ENCODE peak calls at places on chromosomes 11 and 22, in five cellular contexts. K is MCF 10A; Z is stimulated activated CD8-positive, alpha-beta memory T cell treated with anti-CD3 and anti-CD28 coated beads, Interleukin-15, amount 100 ng/mL, for 24 hours; I is activated B cell treated with CpG ODN at 0.5 μM for 24 hours; Q is NCI-H345. A is an unnamed sample.

GRCh38 chr11:46537851-46538295 is 56.0 kb downstream of the AMBRA1 start:
- DNase-seq in K (peak), Z (no peak), I (no peak), Q (peak), A (peak)

GRCh38 chr11:36105743-36106581 is 162.1 kb downstream of the LDLRAD3 start:
- DNase-seq in K (no peak), Z (no peak), I (no peak), Q (no peak), A (peak)

GRCh38 chr11:17719028-17719939 is at the start of gene MYOD1:
- DNase-seq in K (no peak), Z (no peak), I (no peak), Q (peak), A (no peak)

GRCh38 chr11:63564056-63564784 is 1.0 kb upstream of the PLAAT2 start:
- DNase-seq in K (no peak), Z (no peak), I (no peak), Q (peak), A (peak)

GRCh38 chr11:78737891-78738290 is 163.2 kb upstream of the NARS2 start:
- DNase-seq in K (no peak), Z (no peak), I (no peak), Q (no peak), A (no peak)

GRCh38 chr11:96246718-96247540 is 96.1 kb downstream of the MAML2 start:
- DNase-seq in K (peak), Z (no peak), I (no peak), Q (no peak), A (peak)

GRCh38 chr22:21881841-21882753 is 14.7 kb upstream of the MAPK1 start:
- DNase-seq in K (no peak), Z (no peak), I (no peak), Q (no peak), A (no peak)

GRCh38 chr11:130389315-130389935 is 39.0 kb downstream of the ADAMTS8 start:
- DNase-seq in K (no peak), Z (no peak), I (no peak), Q (no peak), A (no peak)

A was measured in globus pallidus.